ENCODE peak calls at places on chromosome X, in four cellular contexts. E is MM.1S, Y is kidney epithelial cell, R is fibroblast of lung. Z is an unnamed sample.

GRCh38 chrX:105461013-105461412 is 240.5 kb upstream of the TEX13A start:
- DNase-seq in R (peak; percentile 24), Y (no peak), E (no peak), Z (no peak)

GRCh38 chrX:113297456-113297855 is 456.8 kb upstream of the AMOT start:
- DNase-seq in Y (no peak), E (no peak), R (no peak), Z (no peak)

GRCh38 chrX:139762400-139763183 is 54.6 kb upstream of the MCF2 start:
- DNase-seq in R (peak; percentile 89), Y (no peak), E (no peak), Z (no peak)

GRCh38 chrX:74009041-74009440 is 294.9 kb upstream of the ZCCHC13 start:
- DNase-seq in E (no peak), Y (no peak), R (peak; percentile 12), Z (no peak)

GRCh38 chrX:47748576-47748975 is 88.1 kb upstream of the ZNF81 start:
- DNase-seq in E (no peak), R (peak; percentile 18), Y (no peak), Z (no peak)

GRCh38 chrX:130109429-130110378 is 593 bp downstream of the ELF4 start:
- DNase-seq in R (peak; percentile 43), E (no peak), Y (no peak), Z (peak; percentile 79)

GRCh38 chrX:148043456-148043855 is 62.3 kb downstream of the FMR1NB start:
- DNase-seq in R (peak; percentile 13), Y (peak; percentile 18), E (no peak), Z (no peak)

GRCh38 chrX:54171527-54171926 is 11.5 kb downstream of the FAM120C start:
- DNase-seq in R (peak; percentile 29), E (no peak), Y (no peak), Z (no peak)

GRCh38 chrX:150599226-150599625 is 30.8 kb downstream of the MTM1 start:
- DNase-seq in E (no peak), R (no peak), Y (no peak), Z (no peak)

GRCh38 chrX:38600089-38600755 is 38.9 kb downstream of the TSPAN7 start:
- DNase-seq in Y (no peak), E (no peak), R (no peak), Z (no peak)

GRCh38 chrX:40262641-40263560 is 165.1 kb upstream of the BCOR start:
- DNase-seq in R (peak; percentile 60), E (no peak), Y (peak; percentile 19), Z (no peak)

GRCh38 chrX:36961590-36961989 is 46.6 kb upstream of the FAM47C start:
- DNase-seq in Y (no peak), R (no peak), E (no peak), Z (no peak)

GRCh38 chrX:13893826-13894225 is 76.9 kb upstream of the GPM6B start:
- DNase-seq in R (no peak), E (no peak), Y (no peak), Z (no peak)

GRCh38 chrX:109858602-109859341 is 125.7 kb upstream of the ACSL4 start:
- DNase-seq in E (no peak), R (no peak), Y (no peak), Z (no peak)

GRCh38 chrX:153412746-153413720 is 1.8 kb downstream of the ZFP92 start:
- DNase-seq in Y (no peak), E (no peak), R (peak; percentile 2), Z (peak; percentile 51)

GRCh38 chrX:69036674-69037573 is 128.3 kb downstream of the PJA1 start:
- DNase-seq in Y (no peak), E (no peak), R (no peak), Z (no peak)

GRCh38 chrX:66489339-66489738 is 149.5 kb downstream of the EDA2R start:
- DNase-seq in Y (no peak), E (no peak), R (no peak), Z (no peak)

GRCh38 chrX:10482262-10482661 is 138.1 kb downstream of the MID1 start:
- DNase-seq in R (no peak), E (peak; percentile 10), Y (no peak), Z (no peak)

GRCh38 chrX:47540754-47541538 is 20.1 kb upstream of the ARAF start:
- DNase-seq in Y (peak; percentile 74), E (peak; percentile 32), R (peak; percentile 93), Z (peak; percentile 83)

GRCh38 chrX:134375691-134376090 is 84.3 kb upstream of the HPRT1 start:
- DNase-seq in Y (no peak), E (no peak), R (no peak), Z (no peak)
- H3K4me3 ChIP-seq in Y (no peak overlapping the region), E (peak overlapping the region; percentile 93), R (peak overlapping the region; percentile 89), Z (no peak overlapping the region)

GRCh38 chrX:2969021-2969420 is 37.3 kb upstream of the ARSH start:
- DNase-seq in R (no peak), E (no peak), Y (no peak), Z (no peak)

GRCh38 chrX:2967998-2968909 is 38.1 kb upstream of the ARSH start:
- DNase-seq in Y (no peak), R (peak; percentile 28), E (no peak), Z (no peak)

GRCh38 chrX:2967012-2967411 is 37.9 kb upstream of the ARSD start:
- DNase-seq in Y (no peak), R (no peak), E (no peak), Z (no peak)

GRCh38 chrX:2965965-2966364 is 36.8 kb upstream of the ARSD start:
- DNase-seq in Y (no peak), R (no peak), E (no peak), Z (no peak)

DNA sequence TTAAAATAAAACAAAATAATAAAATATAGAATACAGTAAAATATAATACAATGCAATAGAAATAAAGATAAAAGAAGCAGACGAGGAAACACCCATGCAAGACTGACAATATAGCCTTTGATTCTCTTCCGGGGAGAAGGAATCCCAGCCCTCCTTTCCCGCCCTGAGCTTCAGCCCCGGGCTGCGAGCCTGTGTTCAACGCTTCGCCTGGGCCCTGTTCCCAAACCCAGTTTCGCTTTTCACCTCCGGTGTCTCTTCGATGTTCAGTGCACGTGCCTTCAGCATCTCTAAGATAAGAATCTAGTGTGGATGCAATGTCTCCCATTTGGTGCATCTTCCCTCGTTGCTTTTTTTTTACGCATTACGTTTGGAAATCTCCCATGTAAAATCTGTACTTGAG is 38.4 kb upstream of the ARSD start:
- DNase-seq in Y (no peak), E (no peak), R (no peak), Z (no peak)
- H3K4me3 ChIP-seq in Y (no peak overlapping the region), E (no peak overlapping the region), R (no peak overlapping the region), Z (no peak overlapping the region)

GRCh38 chrX:71364221-71364620 is 1.9 kb upstream of the TAF1 start:
- DNase-seq in E (no peak), Y (no peak), R (no peak), Z (no peak)

GRCh38 chrX:71365356-71365875 is 741 bp upstream of the TAF1 start:
- DNase-seq in Y (no peak), R (peak; percentile 2), E (no peak), Z (no peak)

GRCh38 chrX:71366674-71367256 is 608 bp downstream of the TAF1 start:
- DNase-seq in Y (no peak), E (peak; percentile 26), R (peak; percentile 27), Z (peak; percentile 77)

GRCh38 chrX:71367396-71367795 is 1.2 kb downstream of the TAF1 start:
- DNase-seq in E (no peak), R (no peak), Y (no peak), Z (no peak)

DNA sequence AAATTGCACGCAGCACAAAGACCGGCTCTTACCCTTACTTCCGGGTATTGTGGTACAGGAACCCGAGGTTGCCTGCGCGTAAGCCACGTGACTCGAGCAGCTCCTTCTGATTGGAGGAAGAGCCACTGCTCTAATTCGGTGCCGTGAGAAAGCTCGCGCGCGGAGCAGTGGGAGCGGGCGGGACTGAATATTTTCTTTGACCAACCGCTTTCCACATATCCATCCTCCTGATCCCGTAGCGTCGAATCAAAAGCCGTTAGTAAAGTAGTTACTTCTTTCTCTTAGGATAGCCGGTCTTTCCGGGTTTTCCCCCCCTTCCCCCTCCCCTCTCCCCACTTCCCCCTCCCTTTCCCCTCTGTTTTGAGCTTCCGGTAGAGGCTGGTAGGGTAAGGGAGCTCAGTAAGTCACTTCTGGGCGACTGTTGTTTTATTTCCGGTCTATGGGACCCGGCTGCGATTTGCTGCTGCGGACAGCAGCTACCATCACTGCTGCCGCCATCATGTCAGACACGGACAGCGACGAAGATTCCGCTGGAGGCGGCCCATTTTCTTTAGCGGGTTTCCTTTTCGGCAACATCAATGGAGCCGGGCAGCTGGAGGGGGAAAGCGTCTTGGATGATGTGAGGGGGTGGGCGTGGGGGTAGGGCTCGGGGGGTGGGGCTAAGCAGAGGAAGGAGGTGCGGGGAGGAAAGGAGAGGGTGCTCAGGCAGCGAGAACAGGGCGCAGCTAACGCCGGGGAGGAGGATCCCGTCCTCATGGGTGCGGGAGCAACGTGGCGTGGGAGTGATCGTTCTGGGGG is at the start of gene TAF1:
- DNase-seq in R (peak; percentile 98), E (peak; percentile 96), Y (peak; percentile 88), Z (peak; percentile 95)
- H3K4me3 ChIP-seq in R (peak within 1 kb of the TSS; percentile 84), E (peak within 1 kb of the TSS; percentile 85), Y (peak within 1 kb of the TSS; percentile 78), Z (peak within 1 kb of the TSS; percentile 39)

GRCh38 chrX:101657495-101657894 is 2.2 kb downstream of the ARMCX2 start:
- DNase-seq in E (no peak), Y (no peak), R (no peak), Z (no peak)
- H3K4me3 ChIP-seq in E (no peak overlapping the region), Y (no peak overlapping the region), R (no peak overlapping the region), Z (no peak overlapping the region)

GRCh38 chrX:102516314-102516936 is at the start of gene TMSB15A:
- DNase-seq in E (peak; percentile 63), Y (no peak), R (peak; percentile 57), Z (peak; percentile 92)
- H3K4me3 ChIP-seq in E (peak within 1 kb of the TSS; percentile 55), Y (peak within 1 kb of the TSS; percentile 36), R (peak within 1 kb of the TSS; percentile 73), Z (peak within 1 kb of the TSS; percentile 26)

DNA sequence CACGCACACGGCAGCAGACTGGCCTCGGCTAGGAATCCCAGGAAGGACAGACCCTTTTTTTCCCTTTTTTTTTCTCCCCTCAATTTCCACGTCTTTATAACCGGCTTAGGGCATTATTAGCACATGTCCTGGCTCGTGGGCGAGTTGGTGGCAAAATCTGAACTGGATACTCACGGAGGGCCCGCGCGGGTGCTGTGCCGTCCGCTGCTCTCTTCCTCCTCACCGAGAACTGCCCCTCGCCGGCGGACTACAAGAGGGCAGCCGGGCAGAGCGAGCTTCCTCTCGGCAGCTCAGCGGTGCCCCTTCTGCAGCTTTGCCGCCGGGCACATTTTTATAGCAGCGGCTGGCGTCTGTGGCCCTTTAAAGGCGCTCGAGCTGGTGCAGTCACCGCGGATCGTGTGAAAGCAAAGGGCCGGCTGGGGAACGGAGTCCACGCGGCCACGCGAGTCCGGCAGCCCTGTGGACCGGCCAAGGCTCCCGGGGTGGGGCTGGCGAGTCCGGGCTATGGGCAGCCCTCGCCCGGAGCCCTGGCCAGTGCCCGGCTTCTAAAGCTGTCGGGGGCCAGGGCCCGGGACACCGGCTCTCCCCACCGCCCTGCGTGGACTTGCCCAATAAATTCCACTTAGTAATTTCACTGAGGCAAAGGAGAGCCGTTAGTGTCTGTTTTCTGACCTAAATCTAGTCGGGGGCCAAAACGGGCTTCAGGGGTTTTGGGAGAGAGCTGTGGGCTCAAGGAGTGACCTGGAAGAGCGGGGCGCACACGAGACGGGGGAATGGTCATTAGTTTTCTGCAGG is 1.3 kb upstream of the CITED1 start:
- DNase-seq in E (peak; percentile 67), Y (peak; percentile 28), R (peak; percentile 64), Z (peak; percentile 85)
- H3K4me3 ChIP-seq in E (peak overlapping the region; percentile 53), Y (peak overlapping the region; percentile 40), R (peak overlapping the region; percentile 59), Z (peak overlapping the region; percentile 88)